ENCODE peak calls at places on chromosomes 5 and 9, in six cellular contexts. S is NCI-H146; U is stimulated activated CD4-positive, alpha-beta T cell treated with anti-CD3 and anti-CD28 coated beads, Interleukin-1b, Interleukin-23, amount 100 ng/mL, for 1 hour; F is cardiac fibroblast; B is EL; Z is WTC11. A is an unnamed sample.

GRCh38 chr9:1411826-1412225 is 361.7 kb downstream of the DMRT2 start:
- DNase-seq in S (no peak), U (no peak), F (no peak), B (no peak), Z (no peak), A (no peak)

GRCh38 chr5:43192558-43193170 is 639 bp downstream of the NIM1K start:
- DNase-seq in S (peak), U (no peak), F (peak), B (peak), Z (no peak), A (peak)

GRCh38 chr5:58459276-58459859 is 518 bp downstream of the PLK2 start:
- DNase-seq in S (peak), U (no peak), F (peak), B (no peak), Z (peak), A (peak)

GRCh38 chr9:105281926-105282325 is 37.5 kb downstream of the SLC44A1 start:
- DNase-seq in S (no peak), U (no peak), F (peak), B (peak), Z (no peak), A (peak)

GRCh38 chr9:27426717-27427645 is 97.1 kb upstream of the IFNK start:
- DNase-seq in S (no peak), U (no peak), F (peak), B (peak), Z (no peak), A (peak)

GRCh38 chr9:136901516-136902258 is 15.4 kb downstream of the TRAF2 start:
- DNase-seq in S (no peak), U (peak), F (peak), B (peak), Z (no peak), A (peak)

GRCh38 chr5:124132843-124133242 is 613.6 kb downstream of the ZNF608 start:
- DNase-seq in S (peak), U (no peak), F (no peak), B (no peak), Z (no peak), A (no peak)

GRCh38 chr5:71620630-71621029 is 33.5 kb downstream of the MCCC2 start:
- DNase-seq in S (no peak), U (no peak), F (no peak), B (no peak), Z (no peak), A (no peak)

GRCh38 chr9:130352081-130352480 is 86.5 kb downstream of the HMCN2 start:
- DNase-seq in S (no peak), U (no peak), F (no peak), B (no peak), Z (no peak), A (no peak)

GRCh38 chr5:181260720-181261319 is at the start of gene TRIM52:
- DNase-seq in S (no peak), U (peak), F (peak), B (peak), Z (peak), A (peak)

GRCh38 chr9:119195521-119195920 is 173.7 kb downstream of the BRINP1 start:
- DNase-seq in S (no peak), U (no peak), F (no peak), B (no peak), Z (peak), A (no peak)

A was measured in amniotic epithelial cell.